ENCODE peak calls at places on chromosomes 7 and 10, in six cellular contexts. T is C1 segment of cervical spinal cord, I is neural progenitor cell, Q is fibroblast of the aortic adventitia, U is NCI-H1436, X is COLO829. O is an unnamed sample.
A peak's percentile ranks its signal among the peaks of the same experiment; 100 is the strongest.

GRCh38 chr10:102225646-102226541 is at the start of gene ELOVL3:
- DNase-seq in Q (peak; percentile 94), U (no peak), I (peak; percentile 97), X (peak; percentile 88), T (peak; percentile 65), O (peak; percentile 100)

GRCh38 chr10:71158902-71159301 is 53.5 kb upstream of the UNC5B start:
- DNase-seq in I (no peak), T (no peak), Q (no peak), U (no peak), X (no peak), O (no peak)

GRCh38 chr7:93018666-93019065 is 99.1 kb downstream of the SAMD9 start:
- DNase-seq in I (no peak), U (no peak), Q (no peak), T (no peak), X (no peak), O (no peak)

GRCh38 chr10:59019603-59020002 is 156.8 kb upstream of the PHYHIPL start:
- DNase-seq in T (no peak), X (no peak), U (no peak), I (peak; percentile 18), Q (peak; percentile 51), O (no peak)

GRCh38 chr10:110490640-110491039 is 7.1 kb upstream of the DUSP5 start:
- DNase-seq in I (no peak), U (no peak), T (no peak), Q (no peak), X (no peak), O (no peak)

GRCh38 chr10:122348512-122348911 is 26.0 kb upstream of the PLEKHA1 start:
- DNase-seq in I (peak; percentile 86), T (no peak), Q (no peak), U (peak; percentile 84), X (no peak), O (no peak)

GRCh38 chr7:143214789-143215679 is 6.8 kb upstream of the TAS2R40 start:
- DNase-seq in X (peak; percentile 99), Q (peak; percentile 94), T (peak; percentile 8), I (peak; percentile 91), U (peak; percentile 68), O (peak; percentile 83)

GRCh38 chr10:87660484-87661133 is 931 bp downstream of the PAPSS2 start:
- DNase-seq in T (no peak), U (no peak), X (no peak), I (no peak), Q (peak; percentile 79), O (peak; percentile 88)

GRCh38 chr7:620052-620451 is 100.4 kb upstream of the PDGFA start:
- DNase-seq in U (no peak), I (no peak), X (peak; percentile 93), Q (peak; percentile 43), T (no peak), O (peak; percentile 98)

GRCh38 chr7:156179872-156180390 is 367.7 kb upstream of the SHH start:
- DNase-seq in T (no peak), Q (no peak), X (no peak), U (no peak), I (no peak), O (no peak)

GRCh38 chr7:151637781-151638261 is 118.1 kb upstream of the RHEB start:
- DNase-seq in I (no peak), T (no peak), X (no peak), U (no peak), Q (no peak), O (no peak)

GRCh38 chr7:128879939-128880746 is 17.5 kb downstream of the ATP6V1F start:
- DNase-seq in U (peak; percentile 64), X (peak; percentile 97), T (peak; percentile 13), Q (peak; percentile 64), I (peak; percentile 90), O (peak; percentile 99)